ENCODE peak calls at places on chromosomes 12 and 14, in seven cellular contexts. A, N, S, M, P, G and K are unnamed samples.

GRCh38 chr14:68968051-68968450 is 11.1 kb downstream of the ACTN1 start:
- DNase-seq in N (peak), S (no peak), G (no peak), P (peak), A (peak), M (no peak), K (no peak)

GRCh38 chr12:84585996-84586395 is 326.6 kb downstream of the SLC6A15 start:
- DNase-seq in M (no peak), P (no peak), G (no peak), N (no peak), S (no peak), A (no peak), K (no peak)

GRCh38 chr14:73661872-73662271 is 17.1 kb downstream of the DNAL1 start:
- DNase-seq in G (no peak), A (no peak), M (peak), P (no peak), S (no peak), N (no peak), K (no peak)

GRCh38 chr12:1533205-1533601 is 61.2 kb downstream of the FBXL14 start:
- DNase-seq in P (no peak), M (no peak), N (peak), S (no peak), G (no peak), A (peak), K (no peak)

GRCh38 chr12:105574056-105574715 is 243.7 kb downstream of the C12orf75 start:
- DNase-seq in A (no peak), G (no peak), S (no peak), N (peak), P (no peak), M (no peak), K (no peak)

GRCh38 chr14:90568405-90568804 is 171.6 kb downstream of the CALM1 start:
- DNase-seq in P (no peak), N (no peak), S (no peak), G (no peak), M (no peak), A (no peak), K (no peak)

GRCh38 chr12:19166387-19166786 is 36.9 kb downstream of the PLEKHA5 start:
- DNase-seq in S (no peak), G (no peak), N (no peak), A (no peak), M (no peak), P (no peak), K (no peak)

GRCh38 chr12:6765634-6766581 is at the start of gene PTMS:
- DNase-seq in A (peak), M (peak), S (peak), G (peak), P (no peak), N (peak), K (peak)

GRCh38 chr12:67630373-67631088 is 18.0 kb upstream of the DYRK2 start:
- DNase-seq in A (peak), N (peak), S (no peak), P (peak), M (no peak), G (no peak), K (no peak)

GRCh38 chr14:86532219-86532618 is 1002.3 kb downstream of the FLRT2 start:
- DNase-seq in N (no peak), S (peak), P (no peak), G (no peak), M (no peak), A (no peak), K (no peak)

GRCh38 chr14:75411194-75411552 is 16.6 kb upstream of the JDP2 start:
- DNase-seq in N (no peak), G (no peak), M (no peak), P (no peak), S (peak), A (no peak), K (no peak)

GRCh38 chr12:51086933-51087332 is 3.5 kb upstream of the CSRNP2 start:
- DNase-seq in M (no peak), N (no peak), P (no peak), S (no peak), G (no peak), A (no peak), K (no peak)

GRCh38 chr14:101109347-101109638 is 205.8 kb upstream of the RTL1 start:
- DNase-seq in G (no peak), M (no peak), S (no peak), N (no peak), A (no peak), P (no peak), K (no peak)

GRCh38 chr14:77302926-77303325 is 17.8 kb downstream of the POMT2 start:
- DNase-seq in N (peak), S (no peak), A (peak), G (no peak), M (no peak), P (no peak), K (no peak)

GRCh38 chr12:63869656-63870055 is 25.2 kb downstream of the SRGAP1 start:
- DNase-seq in P (no peak), M (no peak), N (no peak), G (no peak), A (no peak), S (no peak), K (no peak)

GRCh38 chr14:104110491-104111209 is 25.1 kb downstream of the ASPG start:
- DNase-seq in A (no peak), N (no peak), M (no peak), G (no peak), P (no peak), S (no peak), K (no peak)

GRCh38 chr14:61589691-61590521 is 105.4 kb upstream of the HIF1A start:
- DNase-seq in N (no peak), S (no peak), G (no peak), A (peak), M (no peak), P (no peak), K (no peak)

GRCh38 chr12:117165342-117165741 is 24.9 kb downstream of the FBXO21 start:
- DNase-seq in G (no peak), P (no peak), N (no peak), A (no peak), M (no peak), S (peak), K (peak)

GRCh38 chr12:39764944-39765560 is 145.4 kb upstream of the ABCD2 start:
- DNase-seq in P (no peak), G (no peak), N (peak), A (no peak), S (peak), M (peak), K (peak)

GRCh38 chr12:92300781-92301180 is 155.1 kb upstream of the BTG1 start:
- DNase-seq in S (no peak), A (no peak), P (no peak), N (no peak), M (no peak), G (no peak), K (no peak)